ENCODE peak calls at places on chromosomes 5 and 9, in five cellular contexts. H, R, V, K and P are unnamed samples.

GRCh38 chr5:103119067-103119764 is 722 bp downstream of the GIN1 start:
- DNase-seq in H (no peak), R (no peak), V (peak; percentile 23), K (no peak), P (peak; percentile 17)

GRCh38 chr5:6856658-6857057 is 143.4 kb downstream of the TENT4A start:
- DNase-seq in H (no peak), R (no peak), V (no peak), K (no peak), P (no peak)

GRCh38 chr5:43305948-43306563 is 7.2 kb downstream of the HMGCS1 start:
- DNase-seq in H (peak; percentile 62), R (peak; percentile 71), V (peak; percentile 56), K (no peak), P (peak; percentile 75)

GRCh38 chr5:167720201-167720600 is 571.2 kb upstream of the WWC1 start:
- DNase-seq in H (no peak), R (no peak), V (peak; percentile 83), K (no peak), P (peak; percentile 56)

GRCh38 chr5:141814064-141814982 is 63.9 kb downstream of the PCDH1 start:
- DNase-seq in H (peak; percentile 60), R (peak; percentile 39), V (no peak), K (no peak), P (peak; percentile 32)

GRCh38 chr5:89498699-89499098 is 615.7 kb upstream of the MEF2C start:
- DNase-seq in H (no peak), R (no peak), V (no peak), K (no peak), P (no peak)

GRCh38 chr5:33267741-33268140 is 173.0 kb upstream of the TARS1 start:
- DNase-seq in H (no peak), R (no peak), V (no peak), K (no peak), P (no peak)

GRCh38 chr9:124300312-124300711 is 42.6 kb downstream of the NEK6 start:
- DNase-seq in H (no peak), R (no peak), V (no peak), K (no peak), P (no peak)

GRCh38 chr9:81673310-81673709 is 16.0 kb downstream of the TLE1 start:
- DNase-seq in H (no peak), R (no peak), V (no peak), K (no peak), P (no peak)

GRCh38 chr5:138110266-138110963 is 26.6 kb downstream of the WNT8A start:
- DNase-seq in H (no peak), R (no peak), V (no peak), K (no peak), P (no peak)

GRCh38 chr9:90631964-90632363 is 10.7 kb downstream of the DIRAS2 start:
- DNase-seq in H (no peak), R (no peak), V (no peak), K (no peak), P (no peak)

GRCh38 chr9:93620881-93621820 is 44.8 kb downstream of the PHF2 start:
- DNase-seq in H (no peak), R (no peak), V (no peak), K (no peak), P (no peak)

GRCh38 chr9:115525438-115526058 is 407.6 kb upstream of the TNC start:
- DNase-seq in H (no peak), R (no peak), V (no peak), K (no peak), P (no peak)

GRCh38 chr9:135632823-135633222 is 6.5 kb downstream of the GLT6D1 start:
- DNase-seq in H (no peak), R (no peak), V (no peak), K (no peak), P (no peak)

GRCh38 chr9:130129425-130130061 is 42.7 kb upstream of the NCS1 start:
- DNase-seq in H (no peak), R (no peak), V (no peak), K (no peak), P (no peak)

GRCh38 chr5:141958773-141959172 is 771 bp upstream of the PCDH12 start:
- DNase-seq in H (no peak), R (peak; percentile 58), V (peak; percentile 9), K (no peak), P (peak; percentile 57)

GRCh38 chr9:134770972-134771971 is 109.3 kb upstream of the FCN2 start:
- DNase-seq in H (no peak), R (peak; percentile 29), V (no peak), K (no peak), P (no peak)

GRCh38 chr5:1659100-1660036 is 135.6 kb upstream of the LPCAT1 start:
- DNase-seq in H (no peak), R (no peak), V (no peak), K (no peak), P (no peak)

GRCh38 chr5:176542135-176542595 is 5.0 kb upstream of the RNF44 start:
- DNase-seq in H (no peak), R (no peak), V (no peak), K (no peak), P (no peak)

GRCh38 chr9:33686942-33687341 is 108.4 kb upstream of the PRSS3 start:
- DNase-seq in H (no peak), R (no peak), V (no peak), K (no peak), P (no peak)

GRCh38 chr9:114304416-114305188 is 18.3 kb upstream of the ORM1 start:
- DNase-seq in H (no peak), R (no peak), V (no peak), K (peak; percentile 22), P (no peak)

GRCh38 chr9:18745710-18746109 is 271.8 kb downstream of the ADAMTSL1 start:
- DNase-seq in H (no peak), R (no peak), V (no peak), K (no peak), P (no peak)

GRCh38 chr9:136179761-136180160 is 25.2 kb downstream of the LHX3 start:
- DNase-seq in H (no peak), R (no peak), V (no peak), K (no peak), P (no peak)

GRCh38 chr5:107529618-107530017 is 141.1 kb downstream of the EFNA5 start:
- DNase-seq in H (no peak), R (no peak), V (no peak), K (no peak), P (no peak)

GRCh38 chr5:90557871-90558270 is 726 bp upstream of the ADGRV1 start:
- DNase-seq in H (no peak), R (no peak), V (no peak), K (no peak), P (no peak)

GRCh38 chr9:105694320-105694847 is at the start of gene TMEM38B:
- DNase-seq in H (peak; percentile 85), R (peak; percentile 79), V (peak; percentile 69), K (peak; percentile 64), P (peak; percentile 54)

GRCh38 chr5:75062925-75063531 is 10.7 kb upstream of the GCNT4 start:
- DNase-seq in H (no peak), R (no peak), V (no peak), K (no peak), P (no peak)